ENCODE peak calls at places on chromosomes 5 and 9, in nine cellular contexts. C is aorta; T is GM23248; A is CD4-positive, alpha-beta memory T cell; S is heart right ventricle; Z is fibroblast of lung; N is cardiac muscle cell; W is astrocyte; X is CD4-positive, CD25-positive, alpha-beta regulatory T cell. Y is an unnamed sample.

GRCh38 chr9:99834474-99834873 is 12.8 kb downstream of the NR4A3 start:
- DNase-seq in W (no peak), S (no peak), N (no peak), X (no peak), Z (no peak), T (no peak), A (no peak), C (no peak), Y (no peak)

GRCh38 chr5:13735686-13736085 is 208.8 kb downstream of the DNAH5 start:
- DNase-seq in N (no peak), T (no peak), C (no peak), Z (no peak), A (no peak), S (no peak), W (no peak), X (no peak), Y (no peak)

GRCh38 chr9:120388000-120388855 is 191.7 kb downstream of the CDK5RAP2 start:
- DNase-seq in A (no peak), N (no peak), Z (no peak), S (peak; percentile 45), C (no peak), T (no peak), X (no peak), W (no peak), Y (no peak)

GRCh38 chr5:80481019-80481893 is 6.6 kb upstream of the FAM151B start:
- DNase-seq in C (no peak), S (no peak), Z (peak; percentile 49), A (peak; percentile 31), W (peak; percentile 34), T (peak; percentile 78), X (no peak), N (peak; percentile 78), Y (no peak)

GRCh38 chr5:1808466-1808865 is 7.3 kb downstream of the NDUFS6 start:
- DNase-seq in W (peak; percentile 77), S (no peak), Z (peak; percentile 82), A (no peak), T (peak; percentile 19), C (peak; percentile 5), N (peak; percentile 24), X (no peak), Y (no peak)

GRCh38 chr9:100455470-100455869 is 17.5 kb upstream of the TMEFF1 start:
- DNase-seq in A (no peak), C (no peak), Z (peak; percentile 46), T (peak; percentile 39), X (no peak), N (peak; percentile 47), W (peak; percentile 19), S (no peak), Y (no peak)

GRCh38 chr9:132244582-132245455 is 83.0 kb downstream of the NTNG2 start:
- DNase-seq in X (no peak), W (no peak), Z (no peak), A (no peak), T (no peak), C (peak; percentile 91), S (peak; percentile 49), N (peak; percentile 64), Y (no peak)

GRCh38 chr9:34337404-34337803 is 8.0 kb downstream of the NUDT2 start:
- DNase-seq in X (no peak), S (no peak), W (no peak), N (peak; percentile 7), T (peak; percentile 29), Z (no peak), C (no peak), A (no peak), Y (no peak)

DNA sequence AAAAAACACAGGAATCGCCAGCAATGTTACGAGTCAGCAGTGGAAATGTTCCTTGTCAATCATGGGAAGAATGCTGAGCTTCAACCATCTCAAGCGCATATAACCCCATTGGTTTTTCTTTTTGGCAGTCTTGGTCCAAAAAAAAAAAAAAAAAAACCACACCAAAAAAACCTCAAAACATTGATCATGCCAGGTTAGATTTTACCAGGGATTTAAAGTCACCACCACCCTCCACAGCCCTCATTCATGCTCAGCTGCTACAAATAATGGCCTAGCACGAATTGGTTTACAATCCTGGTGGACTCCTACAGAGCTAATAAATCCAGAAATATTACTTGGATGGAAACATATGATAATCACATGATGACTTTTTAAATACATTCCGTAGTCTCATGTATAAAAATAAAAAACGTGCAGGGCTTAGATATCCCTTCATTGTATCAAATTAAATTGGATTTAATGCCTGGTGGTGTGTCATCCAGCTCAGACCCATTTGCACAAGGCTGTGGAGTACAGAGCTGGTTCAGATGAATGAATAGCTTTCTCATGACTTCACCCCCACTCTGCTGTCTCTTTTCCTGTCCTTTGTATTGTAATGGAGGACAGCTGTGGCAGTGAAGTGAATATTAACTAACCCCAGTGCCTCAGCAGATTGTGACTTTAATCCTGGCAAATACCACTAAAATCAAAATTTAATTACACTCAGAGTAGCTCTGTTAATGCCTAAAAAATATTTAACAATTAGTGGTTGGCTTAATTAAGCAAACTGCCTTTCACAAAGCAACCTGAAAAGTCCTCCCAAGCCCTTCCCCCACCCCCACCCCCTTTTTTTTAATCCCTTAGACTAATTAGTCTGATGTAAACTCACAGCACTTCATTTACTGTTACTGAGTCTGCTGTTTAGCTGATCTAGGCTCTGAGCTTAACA is 626.5 kb upstream of the ZNF608 start:
- DNase-seq in W (peak; percentile 74), X (no peak), C (no peak), N (peak; percentile 38), S (no peak), A (no peak), T (peak; percentile 81), Z (peak; percentile 81), Y (no peak)
- H3K4me3 ChIP-seq in W (no peak overlapping the region), X (no peak overlapping the region), C (no peak overlapping the region), N (no peak overlapping the region), S (no peak overlapping the region), A (no peak overlapping the region), T (no peak overlapping the region), Z (no peak overlapping the region), Y (no peak overlapping the region)

GRCh38 chr9:134208981-134209725 is 44.8 kb upstream of the RNU6ATAC start:
- DNase-seq in C (peak; percentile 57), X (no peak), Z (no peak), N (no peak), W (no peak), S (peak; percentile 5), A (no peak), T (no peak), Y (peak; percentile 43)

GRCh38 chr9:134210908-134211810 is 46.8 kb upstream of the RNU6ATAC start:
- DNase-seq in X (no peak), C (peak; percentile 78), T (no peak), Z (no peak), N (peak; percentile 37), W (no peak), S (peak; percentile 43), A (no peak), Y (peak; percentile 75)

GRCh38 chr9:134210511-134210907 is 46.1 kb upstream of the RNU6ATAC start:
- DNase-seq in S (peak; percentile 17), C (peak; percentile 72), X (no peak), A (no peak), W (no peak), N (no peak), T (no peak), Z (no peak), Y (no peak)

GRCh38 chr9:134208310-134208841 is 44.0 kb upstream of the RNU6ATAC start:
- DNase-seq in T (no peak), C (peak; percentile 92), S (peak; percentile 82), A (no peak), W (no peak), Z (no peak), N (peak; percentile 68), X (no peak), Y (peak; percentile 83)

GRCh38 chr9:134209731-134210311 is 45.5 kb upstream of the RNU6ATAC start:
- DNase-seq in X (no peak), S (peak; percentile 10), C (peak; percentile 77), A (no peak), W (no peak), Z (no peak), T (no peak), N (no peak), Y (peak; percentile 12)
- H3K27ac ChIP-seq in X (no peak overlapping the region), S (no peak overlapping the region), C (no peak overlapping the region), A (no peak overlapping the region), W (no peak overlapping the region), Z (no peak overlapping the region), T (no peak overlapping the region), N (no peak overlapping the region), Y (no peak overlapping the region)

GRCh38 chr5:50965621-50966362 is 299.4 kb downstream of the PARP8 start:
- DNase-seq in Z (no peak), A (no peak), W (no peak), S (no peak), C (no peak), X (no peak), T (no peak), N (no peak), Y (no peak)

GRCh38 chr5:50968296-50969206 is 302.1 kb downstream of the PARP8 start:
- DNase-seq in A (no peak), S (no peak), Z (no peak), W (no peak), C (no peak), T (peak; percentile 9), X (no peak), N (no peak), Y (no peak)

GRCh38 chr5:50966986-50967385 is 300.5 kb downstream of the PARP8 start:
- DNase-seq in C (no peak), A (no peak), Z (no peak), X (no peak), T (no peak), N (no peak), W (no peak), S (no peak), Y (no peak)

GRCh38 chr5:50967388-50968039 is 301.1 kb downstream of the PARP8 start:
- DNase-seq in S (no peak), T (peak; percentile 23), A (no peak), Z (no peak), C (no peak), W (no peak), X (no peak), N (no peak), Y (no peak)

DNA sequence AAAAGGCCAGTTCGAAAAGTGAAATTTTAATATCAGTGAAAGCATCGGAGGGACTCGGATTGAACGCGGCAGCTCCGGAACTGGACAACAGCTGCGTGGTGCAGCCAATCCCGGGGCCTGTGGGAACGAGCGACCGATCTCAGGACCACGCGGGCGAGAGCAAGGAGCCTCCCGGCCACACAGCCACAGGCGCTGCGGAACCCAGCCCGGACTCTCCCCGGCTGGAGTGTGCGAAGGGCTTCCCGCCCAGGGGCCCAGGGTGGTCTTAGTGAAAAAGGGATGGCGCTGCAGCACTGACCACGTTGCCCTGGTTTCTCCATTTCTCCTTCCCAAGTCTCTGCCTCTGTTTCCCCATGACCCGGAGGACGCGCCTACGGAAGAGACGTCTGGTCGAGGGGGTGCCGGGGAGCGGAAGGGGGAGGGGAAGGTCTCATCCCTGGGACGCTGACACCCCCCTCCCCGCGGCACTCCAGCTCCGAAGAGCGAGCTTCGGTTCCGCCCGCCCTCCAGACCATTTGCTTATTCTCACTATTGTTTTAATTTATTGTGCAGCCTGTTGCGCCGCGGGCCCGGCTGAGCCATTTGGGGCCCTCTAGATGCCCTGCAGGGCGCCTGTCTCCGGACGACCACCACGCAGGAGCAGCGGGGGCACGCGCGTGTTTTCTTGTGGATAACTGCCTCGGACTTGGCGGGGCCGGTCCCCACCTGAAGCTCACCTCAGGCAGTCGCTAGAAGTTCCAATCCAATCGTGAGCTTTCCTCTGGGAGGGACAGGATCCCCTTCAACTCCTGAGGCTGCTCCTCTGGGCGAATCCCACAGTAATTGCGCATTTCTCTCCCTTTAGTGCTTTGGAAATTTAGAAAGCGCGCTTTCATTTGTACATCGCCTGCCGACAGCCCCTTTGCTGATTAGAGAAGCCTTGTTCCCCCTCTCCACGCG is 303.0 kb downstream of the PARP8 start:
- DNase-seq in N (no peak), X (no peak), A (no peak), T (peak; percentile 23), Z (no peak), W (no peak), S (no peak), C (peak; percentile 70), Y (peak; percentile 55)
- H3K4me3 ChIP-seq in N (peak overlapping the region; percentile 28), X (no peak overlapping the region), A (no peak overlapping the region), T (peak overlapping the region; percentile 17), Z (no peak overlapping the region), W (no peak overlapping the region), S (peak overlapping the region; percentile 50), C (peak overlapping the region; percentile 13), Y (peak overlapping the region; percentile 55)

DNA sequence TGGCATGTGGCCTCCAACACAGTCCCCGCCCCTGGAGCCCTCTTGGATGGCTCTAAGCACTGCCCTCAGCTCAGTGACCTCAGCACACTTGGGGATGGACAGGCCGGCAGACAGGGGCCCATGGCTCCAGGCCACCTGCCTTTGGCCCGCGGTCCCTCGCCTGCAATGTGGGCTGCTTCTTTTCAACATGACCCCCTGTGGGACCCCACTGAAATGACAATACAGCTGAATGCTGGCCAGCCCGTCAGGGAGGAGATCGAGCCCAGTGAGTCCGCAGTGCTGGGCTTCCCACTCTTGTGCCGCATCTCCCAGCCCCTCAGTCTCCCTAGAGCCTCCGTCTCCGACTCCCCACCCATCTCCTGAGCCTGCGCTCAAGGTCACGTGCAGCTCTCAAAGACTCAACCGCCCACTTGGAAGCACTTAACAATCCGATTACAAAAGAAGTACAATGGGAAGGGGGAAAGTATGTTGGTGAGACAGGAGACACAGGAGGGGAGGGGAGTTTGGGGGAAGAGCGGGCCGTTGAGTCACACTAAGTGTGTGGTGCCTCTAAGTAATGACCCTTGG is 238.9 kb downstream of the HSPA4 start:
- DNase-seq in Z (peak; percentile 13), S (no peak), W (no peak), C (no peak), N (no peak), X (no peak), A (no peak), T (no peak), Y (no peak)
- H3K27ac ChIP-seq in Z (no peak overlapping the region), S (no peak overlapping the region), W (no peak overlapping the region), C (no peak overlapping the region), N (no peak overlapping the region), X (no peak overlapping the region), A (no peak overlapping the region), T (no peak overlapping the region), Y (no peak overlapping the region)

Y was measured in psoas muscle.